ENCODE peak calls at places on chromosomes 4 and X, in ten cellular contexts. Z is hepatocyte, Y is A549, I is lung, D is mammary epithelial cell, F is breast epithelium, P is neural progenitor cell, M is left ventricle myocardium inferior, X is Panc1, R is PC-9. S is an unnamed sample.

GRCh38 chrX:13473666-13474516 is 95.5 kb upstream of the EGFL6 start:
- DNase-seq in Z (no peak), Y (no peak), I (no peak), D (no peak), F (no peak), P (peak; percentile 55), M (no peak), X (no peak), R (no peak), S (no peak)

GRCh38 chr4:5078015-5078414 is 26.7 kb downstream of the STK32B start:
- DNase-seq in Z (no peak), Y (no peak), I (no peak), D (no peak), F (no peak), P (no peak), M (no peak), X (no peak), R (no peak), S (no peak)

GRCh38 chr4:147831452-147832192 is 99.7 kb downstream of the ARHGAP10 start:
- DNase-seq in Z (peak; percentile 61), Y (peak; percentile 75), I (peak; percentile 40), D (peak; percentile 96), F (no peak), P (no peak), M (no peak), X (peak; percentile 55), R (peak; percentile 94), S (peak; percentile 78)

GRCh38 chrX:100883654-100884053 is 9.5 kb upstream of the NOX1 start:
- DNase-seq in Z (no peak), Y (peak; percentile 40), I (no peak), D (no peak), F (no peak), P (no peak), M (no peak), X (no peak), R (no peak), S (no peak)

GRCh38 chr4:165184220-165184619 is 23.1 kb upstream of the KLHL2 start:
- DNase-seq in Z (no peak), Y (no peak), I (no peak), D (no peak), F (no peak), P (no peak), M (no peak), X (no peak), R (no peak), S (no peak)

GRCh38 chr4:34046580-34046979 is 2197.7 kb downstream of the ARAP2 start:
- DNase-seq in Z (peak; percentile 13), Y (peak; percentile 57), I (no peak), D (peak; percentile 79), F (no peak), P (no peak), M (no peak), X (no peak), R (peak; percentile 73), S (no peak)

GRCh38 chr4:4320951-4321714 is 31.1 kb downstream of the ZBTB49 start:
- DNase-seq in Z (no peak), Y (no peak), I (no peak), D (no peak), F (no peak), P (no peak), M (no peak), X (no peak), R (no peak), S (no peak)

GRCh38 chr4:107956011-107956410 is 24.7 kb downstream of the CYP2U1 start:
- DNase-seq in Z (no peak), Y (no peak), I (no peak), D (peak; percentile 4), F (no peak), P (no peak), M (no peak), X (no peak), R (no peak), S (no peak)

GRCh38 chr4:123170843-123171242 is 225.8 kb upstream of the SPRY1 start:
- DNase-seq in Z (no peak), Y (no peak), I (no peak), D (peak; percentile 28), F (no peak), P (no peak), M (no peak), X (no peak), R (no peak), S (no peak)

GRCh38 chr4:89411539-89411938 is 103.9 kb upstream of the GPRIN3 start:
- DNase-seq in Z (no peak), Y (no peak), I (no peak), D (no peak), F (no peak), P (no peak), M (no peak), X (no peak), R (no peak), S (no peak)

GRCh38 chr4:160375746-160376452 is 1273.0 kb downstream of the RAPGEF2 start:
- DNase-seq in Z (peak; percentile 7), Y (no peak), I (no peak), D (peak; percentile 20), F (no peak), P (no peak), M (no peak), X (no peak), R (no peak), S (no peak)

GRCh38 chr4:95155759-95156451 is 392.9 kb downstream of the UNC5C start:
- DNase-seq in Z (peak; percentile 54), Y (peak; percentile 13), I (no peak), D (peak; percentile 43), F (no peak), P (peak; percentile 42), M (no peak), X (no peak), R (no peak), S (no peak)

GRCh38 chrX:103254171-103254824 is 657 bp downstream of the TCEAL8 start:
- DNase-seq in Z (peak; percentile 73), Y (peak; percentile 21), I (peak; percentile 66), D (peak; percentile 51), F (no peak), P (peak; percentile 88), M (peak; percentile 26), X (no peak), R (no peak), S (peak; percentile 24)

GRCh38 chr4:86924805-86925204 is 10.0 kb upstream of the AFF1 start:
- DNase-seq in Z (no peak), Y (peak; percentile 71), I (no peak), D (peak; percentile 42), F (no peak), P (no peak), M (no peak), X (no peak), R (peak; percentile 39), S (peak; percentile 32)

GRCh38 chr4:169723207-169723606 is 34.5 kb downstream of the HPF1 start:
- DNase-seq in Z (peak; percentile 23), Y (peak; percentile 31), I (no peak), D (no peak), F (no peak), P (peak; percentile 33), M (no peak), X (no peak), R (no peak), S (no peak)

GRCh38 chr4:140448162-140448561 is 20.7 kb upstream of the CLGN start:
- DNase-seq in Z (no peak), Y (peak; percentile 16), I (no peak), D (no peak), F (no peak), P (no peak), M (no peak), X (no peak), R (no peak), S (no peak)

GRCh38 chr4:177016541-177017141 is 223.9 kb upstream of the VEGFC start:
- DNase-seq in Z (no peak), Y (no peak), I (no peak), D (peak; percentile 79), F (no peak), P (no peak), M (no peak), X (no peak), R (no peak), S (no peak)

GRCh38 chrX:41824551-41824950 is 98.8 kb downstream of the CASK start:
- DNase-seq in Z (peak; percentile 12), Y (peak; percentile 27), I (no peak), D (peak; percentile 4), F (no peak), P (no peak), M (no peak), X (no peak), R (no peak), S (no peak)

GRCh38 chr4:156971623-156972369 is at the start of gene PDGFC:
- DNase-seq in Z (peak; percentile 91), Y (peak; percentile 57), I (peak; percentile 80), D (peak; percentile 54), F (peak; percentile 69), P (peak; percentile 92), M (peak; percentile 79), X (no peak), R (peak; percentile 37), S (peak; percentile 91)

GRCh38 chr4:56271121-56271520 is 116.2 kb downstream of the AASDH start:
- DNase-seq in Z (no peak), Y (no peak), I (no peak), D (peak; percentile 53), F (no peak), P (no peak), M (no peak), X (no peak), R (no peak), S (no peak)

GRCh38 chrX:148542481-148543255 is 42.3 kb downstream of the AFF2 start:
- DNase-seq in Z (no peak), Y (no peak), I (no peak), D (no peak), F (no peak), P (no peak), M (no peak), X (no peak), R (no peak), S (no peak)
- TF ChIP-seq CTCF in Z (no peak), Y (no peak), I (no peak), D (no peak), F (no peak), P (peak; percentile 12), M (no peak), X (no peak), R (no peak), S (no peak)

GRCh38 chrX:6012357-6012756 is 216.3 kb downstream of the NLGN4X start:
- DNase-seq in Z (no peak), Y (no peak), I (no peak), D (no peak), F (no peak), P (no peak), M (no peak), X (no peak), R (no peak), S (no peak)
- H3K4me1 ChIP-seq in Z (no peaks in the 10 kb centered on the region), Y (no peaks in the 10 kb centered on the region), I (no peaks in the 10 kb centered on the region), D (no peaks in the 10 kb centered on the region), F (no peaks in the 10 kb centered on the region), P (no peaks in the 10 kb centered on the region), M (no peaks in the 10 kb centered on the region), X (no peaks in the 10 kb centered on the region), R (no peaks in the 10 kb centered on the region), S (no peaks in the 10 kb centered on the region)

GRCh38 chrX:140664939-140665338 is 44.6 kb upstream of the LINC00632 start:
- DNase-seq in Z (peak; percentile 13), Y (peak; percentile 44), I (no peak), D (peak; percentile 13), F (no peak), P (no peak), M (no peak), X (peak; percentile 22), R (no peak), S (no peak)

GRCh38 chrX:140661657-140662056 is 47.9 kb upstream of the LINC00632 start:
- DNase-seq in Z (no peak), Y (no peak), I (no peak), D (no peak), F (no peak), P (no peak), M (no peak), X (no peak), R (no peak), S (no peak)
- TF ChIP-seq CTCF in Z (peak; percentile 27), Y (no peak), I (no peak), D (peak; percentile 9), F (no peak), P (peak; percentile 47), M (no peak), X (peak; percentile 56), R (peak; percentile 14), S (no peak)

GRCh38 chr4:128255906-128256305 is 31.7 kb downstream of the PGRMC2 start:
- DNase-seq in Z (no peak), Y (no peak), I (no peak), D (no peak), F (no peak), P (no peak), M (no peak), X (no peak), R (no peak), S (no peak)
- H3K4me1 ChIP-seq in Z (no peaks in the 10 kb centered on the region), Y (no peaks in the 10 kb centered on the region), I (no peaks in the 10 kb centered on the region), D (no peaks in the 10 kb centered on the region), F (no peaks in the 10 kb centered on the region), P (no peaks in the 10 kb centered on the region), M (no peaks in the 10 kb centered on the region), X (no peaks in the 10 kb centered on the region), R (no peaks in the 10 kb centered on the region), S (no peaks in the 10 kb centered on the region)

S was measured in tibial artery.